ENCODE peak calls at places on chromosomes 1 and 21, in four cellular contexts. One of them, this sample, is unnamed.

GRCh38 chr1:192159769-192160168 is 1.5 kb downstream of the RGS18 start:
- DNase-seq in nephron progenitor cell: no peak
- DNase-seq in AG09319: no peak
- DNase-seq in retinal pigment epithelial cell: no peak
- DNase-seq in this sample: no peak

GRCh38 chr21:43864806-43865470 is at the start of gene AGPAT3:
- DNase-seq in nephron progenitor cell: peak; percentile 56
- DNase-seq in AG09319: no peak
- DNase-seq in retinal pigment epithelial cell: no peak
- DNase-seq in this sample: no peak

GRCh38 chr1:156282143-156282478 is 514 bp downstream of the SMG5 start:
- DNase-seq in nephron progenitor cell: no peak
- DNase-seq in AG09319: no peak
- DNase-seq in retinal pigment epithelial cell: no peak
- DNase-seq in this sample: no peak

GRCh38 chr1:155308493-155309422 is at the start of gene FDPS:
- DNase-seq in nephron progenitor cell: peak; percentile 90
- DNase-seq in AG09319: peak; percentile 96
- DNase-seq in retinal pigment epithelial cell: peak; percentile 97
- DNase-seq in this sample: peak; percentile 99

GRCh38 chr1:30856260-30856790 is 52.2 kb downstream of the SDC3 start:
- DNase-seq in nephron progenitor cell: peak; percentile 28
- DNase-seq in AG09319: no peak
- DNase-seq in retinal pigment epithelial cell: no peak
- DNase-seq in this sample: no peak

GRCh38 chr1:203720253-203720652 is 44.7 kb upstream of the LAX1 start:
- DNase-seq in nephron progenitor cell: no peak
- DNase-seq in AG09319: no peak
- DNase-seq in retinal pigment epithelial cell: no peak
- DNase-seq in this sample: no peak

GRCh38 chr1:209248649-209249279 is 334.8 kb upstream of the CAMK1G start:
- DNase-seq in nephron progenitor cell: peak; percentile 72
- DNase-seq in AG09319: peak; percentile 4
- DNase-seq in retinal pigment epithelial cell: peak; percentile 21
- DNase-seq in this sample: no peak

GRCh38 chr1:227947678-227948492 is at the start of gene WNT9A:
- DNase-seq in nephron progenitor cell: peak; percentile 81
- DNase-seq in AG09319: no peak
- DNase-seq in retinal pigment epithelial cell: no peak
- DNase-seq in this sample: no peak

GRCh38 chr1:31257213-31257612 is 17.5 kb upstream of the NKAIN1 start:
- DNase-seq in nephron progenitor cell: no peak
- DNase-seq in AG09319: no peak
- DNase-seq in retinal pigment epithelial cell: no peak
- DNase-seq in this sample: no peak

GRCh38 chr21:37367758-37368535 is 1.4 kb downstream of the DYRK1A start:
- DNase-seq in nephron progenitor cell: peak; percentile 37
- DNase-seq in AG09319: no peak
- DNase-seq in retinal pigment epithelial cell: no peak
- DNase-seq in this sample: no peak

GRCh38 chr1:20373286-20373685 is 82.6 kb downstream of the VWA5B1 start:
- DNase-seq in nephron progenitor cell: no peak
- DNase-seq in AG09319: no peak
- DNase-seq in retinal pigment epithelial cell: no peak
- DNase-seq in this sample: no peak

GRCh38 chr1:106944721-106945120 is 111.8 kb upstream of the PRMT6 start:
- DNase-seq in nephron progenitor cell: no peak
- DNase-seq in AG09319: no peak
- DNase-seq in retinal pigment epithelial cell: no peak
- DNase-seq in this sample: no peak

GRCh38 chr1:67749844-67750689 is 65.1 kb downstream of the GADD45A start:
- DNase-seq in nephron progenitor cell: no peak
- DNase-seq in AG09319: no peak
- DNase-seq in retinal pigment epithelial cell: peak; percentile 77
- DNase-seq in this sample: no peak

GRCh38 chr1:64051801-64052200 is 151.6 kb upstream of the UBE2U start:
- DNase-seq in nephron progenitor cell: no peak
- DNase-seq in AG09319: no peak
- DNase-seq in retinal pigment epithelial cell: peak; percentile 62
- DNase-seq in this sample: no peak

GRCh38 chr1:244970236-244970652 is 105.9 kb upstream of the HNRNPU start:
- DNase-seq in nephron progenitor cell: peak; percentile 80
- DNase-seq in AG09319: no peak
- DNase-seq in retinal pigment epithelial cell: peak; percentile 10
- DNase-seq in this sample: no peak

GRCh38 chr1:26721669-26722355 is 26.0 kb downstream of the ARID1A start:
- DNase-seq in nephron progenitor cell: no peak
- DNase-seq in AG09319: no peak
- DNase-seq in retinal pigment epithelial cell: no peak
- DNase-seq in this sample: no peak

GRCh38 chr1:179229214-179230140 is at the start of gene ABL2:
- DNase-seq in nephron progenitor cell: peak; percentile 77
- DNase-seq in AG09319: no peak
- DNase-seq in retinal pigment epithelial cell: no peak
- DNase-seq in this sample: no peak

GRCh38 chr1:101365881-101366280 is 129.1 kb downstream of the S1PR1 start:
- DNase-seq in nephron progenitor cell: no peak
- DNase-seq in AG09319: no peak
- DNase-seq in retinal pigment epithelial cell: no peak
- DNase-seq in this sample: no peak

GRCh38 chr1:185652348-185652747 is 81.8 kb upstream of the HMCN1 start:
- DNase-seq in nephron progenitor cell: no peak
- DNase-seq in AG09319: no peak
- DNase-seq in retinal pigment epithelial cell: no peak
- DNase-seq in this sample: no peak

GRCh38 chr1:241934181-241934815 is 23.3 kb upstream of the BECN2 start:
- DNase-seq in nephron progenitor cell: peak; percentile 60
- DNase-seq in AG09319: peak; percentile 25
- DNase-seq in retinal pigment epithelial cell: peak; percentile 23
- DNase-seq in this sample: no peak

GRCh38 chr1:170114916-170115315 is 30.8 kb upstream of the NTMT2 start:
- DNase-seq in nephron progenitor cell: peak; percentile 14
- DNase-seq in AG09319: no peak
- DNase-seq in retinal pigment epithelial cell: peak; percentile 31
- DNase-seq in this sample: no peak

GRCh38 chr1:172727956-172728603 is 69.2 kb downstream of the FASLG start:
- DNase-seq in nephron progenitor cell: no peak
- DNase-seq in AG09319: no peak
- DNase-seq in retinal pigment epithelial cell: no peak
- DNase-seq in this sample: no peak

GRCh38 chr1:162315673-162316072 is 61.0 kb downstream of the SPATA46 start:
- DNase-seq in nephron progenitor cell: no peak
- DNase-seq in AG09319: no peak
- DNase-seq in retinal pigment epithelial cell: no peak
- DNase-seq in this sample: no peak

GRCh38 chr1:21293537-21294265 is 3.4 kb upstream of the ECE1 start:
- DNase-seq in nephron progenitor cell: no peak
- DNase-seq in AG09319: no peak
- DNase-seq in retinal pigment epithelial cell: no peak
- DNase-seq in this sample: no peak

GRCh38 chr1:21139601-21140000 is 37.1 kb downstream of the EIF4G3 start:
- DNase-seq in nephron progenitor cell: no peak
- DNase-seq in AG09319: no peak
- DNase-seq in retinal pigment epithelial cell: no peak
- DNase-seq in this sample: no peak

GRCh38 chr1:196400478-196401453 is 207.5 kb downstream of the KCNT2 start:
- DNase-seq in nephron progenitor cell: no peak
- DNase-seq in AG09319: peak; percentile 69
- DNase-seq in retinal pigment epithelial cell: peak; percentile 80
- DNase-seq in this sample: no peak

GRCh38 chr1:233945573-233945972 is 41.1 kb downstream of the SLC35F3 start:
- DNase-seq in nephron progenitor cell: no peak
- DNase-seq in AG09319: no peak
- DNase-seq in retinal pigment epithelial cell: peak; percentile 18
- DNase-seq in this sample: no peak

GRCh38 chr1:150550222-150551048 is 1.2 kb downstream of the ADAMTSL4 start:
- DNase-seq in nephron progenitor cell: no peak
- DNase-seq in AG09319: no peak
- DNase-seq in retinal pigment epithelial cell: no peak
- DNase-seq in this sample: no peak

GRCh38 chr1:196723325-196724185 is 51.1 kb upstream of the CFHR3 start:
- DNase-seq in nephron progenitor cell: peak; percentile 68
- DNase-seq in AG09319: peak; percentile 23
- DNase-seq in retinal pigment epithelial cell: peak; percentile 4
- DNase-seq in this sample: no peak

GRCh38 chr1:29145739-29146437 is 22.2 kb upstream of the TMEM200B start:
- DNase-seq in nephron progenitor cell: no peak
- DNase-seq in AG09319: peak; percentile 88
- DNase-seq in retinal pigment epithelial cell: no peak
- DNase-seq in this sample: no peak

GRCh38 chr1:56448937-56449336 is 130.4 kb downstream of the PLPP3 start:
- DNase-seq in nephron progenitor cell: no peak
- DNase-seq in AG09319: no peak
- DNase-seq in retinal pigment epithelial cell: no peak
- DNase-seq in this sample: no peak

GRCh38 chr1:164640673-164641352 is 81.8 kb downstream of the PBX1 start:
- DNase-seq in nephron progenitor cell: no peak
- DNase-seq in AG09319: no peak
- DNase-seq in retinal pigment epithelial cell: no peak
- DNase-seq in this sample: no peak

GRCh38 chr21:33028759-33029511 is 3.2 kb downstream of the OLIG2 start:
- DNase-seq in nephron progenitor cell: no peak
- DNase-seq in AG09319: no peak
- DNase-seq in retinal pigment epithelial cell: no peak
- DNase-seq in this sample: no peak

GRCh38 chr1:38889589-38889988 is 8.2 kb upstream of the GJA9 start:
- DNase-seq in nephron progenitor cell: no peak
- DNase-seq in AG09319: no peak
- DNase-seq in retinal pigment epithelial cell: no peak
- DNase-seq in this sample: no peak

GRCh38 chr1:31027693-31028526 is 37.6 kb downstream of the PUM1 start:
- DNase-seq in nephron progenitor cell: no peak
- DNase-seq in AG09319: no peak
- DNase-seq in retinal pigment epithelial cell: no peak
- DNase-seq in this sample: no peak

GRCh38 chr1:46562498-46562897 is 11.1 kb upstream of the KNCN start:
- DNase-seq in nephron progenitor cell: no peak
- DNase-seq in AG09319: no peak
- DNase-seq in retinal pigment epithelial cell: no peak
- DNase-seq in this sample: no peak

DNA sequence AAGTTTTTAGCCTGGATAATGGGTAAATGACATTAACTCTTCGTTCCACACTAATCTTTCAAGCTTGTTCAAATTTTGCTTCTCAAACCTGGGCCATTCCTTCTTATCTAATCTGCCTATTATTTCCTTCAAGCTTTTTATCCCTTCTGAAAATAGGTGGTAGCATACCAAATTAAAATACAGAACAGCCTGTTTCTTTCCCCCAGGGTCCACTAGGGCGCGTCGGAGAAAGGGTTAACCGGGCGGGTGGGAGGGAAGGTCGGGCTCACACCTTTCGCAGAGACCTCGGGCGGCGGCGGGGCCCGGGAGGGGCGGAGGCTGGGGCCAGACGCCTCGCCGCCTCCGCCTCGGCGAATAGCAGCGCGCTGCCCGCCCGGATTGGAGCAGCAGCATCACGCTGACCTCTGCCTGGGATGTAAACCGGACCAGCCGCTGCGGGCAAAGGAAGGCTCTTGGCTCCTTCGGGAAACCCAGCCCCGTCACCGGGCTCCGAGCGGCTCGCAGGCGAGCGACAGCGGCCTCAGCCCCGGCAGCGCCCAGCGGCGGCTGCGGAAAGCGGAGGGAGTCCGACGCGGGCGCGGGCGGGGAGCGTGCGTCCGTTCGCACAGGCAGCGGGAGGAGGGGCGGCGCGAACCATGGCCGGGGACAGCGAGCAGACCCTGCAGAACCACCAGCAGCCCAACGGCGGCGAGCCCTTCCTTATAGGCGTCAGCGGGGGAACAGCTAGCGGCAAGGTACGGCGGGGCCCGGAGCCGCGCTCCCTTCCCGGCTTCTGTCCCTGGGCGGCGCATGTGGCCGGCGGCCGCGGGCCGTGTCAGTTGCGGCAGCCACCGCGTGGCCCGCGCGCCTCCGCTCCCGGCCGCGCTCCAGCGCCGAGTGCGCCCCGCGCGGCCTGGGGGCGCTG is at the start of gene UCK2:
- DNase-seq in nephron progenitor cell: peak; percentile 81
- DNase-seq in AG09319: peak; percentile 31
- DNase-seq in retinal pigment epithelial cell: no peak
- DNase-seq in this sample: peak; percentile 57
- TF ChIP-seq CTCF in nephron progenitor cell: no peak
- TF ChIP-seq CTCF in AG09319: no peak
- TF ChIP-seq CTCF in retinal pigment epithelial cell: no peak
- TF ChIP-seq CTCF in this sample: peak; percentile 23

GRCh38 chr1:32333251-32333963 is 2.6 kb downstream of the MARCKSL1 start:
- DNase-seq in nephron progenitor cell: no peak
- DNase-seq in AG09319: no peak
- DNase-seq in retinal pigment epithelial cell: no peak
- DNase-seq in this sample: no peak
- TF ChIP-seq CTCF in nephron progenitor cell: no peak
- TF ChIP-seq CTCF in AG09319: no peak
- TF ChIP-seq CTCF in retinal pigment epithelial cell: no peak
- TF ChIP-seq CTCF in this sample: no peak

GRCh38 chr1:28085129-28085528 is 3.3 kb downstream of the EYA3 start:
- DNase-seq in nephron progenitor cell: no peak
- DNase-seq in AG09319: no peak
- DNase-seq in retinal pigment epithelial cell: no peak
- DNase-seq in this sample: no peak
- TF ChIP-seq CTCF in nephron progenitor cell: no peak
- TF ChIP-seq CTCF in AG09319: no peak
- TF ChIP-seq CTCF in retinal pigment epithelial cell: no peak
- TF ChIP-seq CTCF in this sample: no peak

GRCh38 chr1:230863449-230863848 is 4.9 kb downstream of the C1orf198 start:
- DNase-seq in nephron progenitor cell: no peak
- DNase-seq in AG09319: no peak
- DNase-seq in retinal pigment epithelial cell: no peak
- DNase-seq in this sample: no peak

GRCh38 chr1:230860617-230861384 is 7.5 kb downstream of the C1orf198 start:
- DNase-seq in nephron progenitor cell: no peak
- DNase-seq in AG09319: no peak
- DNase-seq in retinal pigment epithelial cell: no peak
- DNase-seq in this sample: no peak

GRCh38 chr1:230858918-230859819 is 9.2 kb downstream of the C1orf198 start:
- DNase-seq in nephron progenitor cell: no peak
- DNase-seq in AG09319: no peak
- DNase-seq in retinal pigment epithelial cell: no peak
- DNase-seq in this sample: no peak

GRCh38 chr1:230861970-230862595 is 6.2 kb downstream of the C1orf198 start:
- DNase-seq in nephron progenitor cell: no peak
- DNase-seq in AG09319: no peak
- DNase-seq in retinal pigment epithelial cell: no peak
- DNase-seq in this sample: no peak

DNA sequence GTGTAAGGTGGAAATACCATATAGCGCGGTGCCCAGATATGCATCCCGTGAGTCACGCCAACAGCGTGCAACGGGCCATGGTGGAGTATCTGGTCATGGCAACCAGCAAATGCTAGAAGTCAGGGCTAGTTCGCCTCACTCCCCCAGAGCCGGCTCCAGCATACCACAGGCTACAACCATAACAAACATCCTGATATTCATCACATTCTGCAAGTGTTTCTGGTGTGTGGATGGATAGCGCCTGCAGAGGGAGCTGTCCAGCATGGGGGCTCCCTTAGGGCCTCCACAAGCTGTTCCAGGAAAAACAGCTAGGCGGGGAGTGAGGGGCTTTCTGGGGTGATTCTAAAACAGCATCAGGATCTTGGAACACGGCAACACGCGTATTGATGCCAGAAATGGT is 6.8 kb downstream of the C1orf198 start:
- DNase-seq in nephron progenitor cell: no peak
- DNase-seq in AG09319: no peak
- DNase-seq in retinal pigment epithelial cell: no peak
- DNase-seq in this sample: no peak
- TF ChIP-seq CTCF in nephron progenitor cell: no peak
- TF ChIP-seq CTCF in AG09319: no peak
- TF ChIP-seq CTCF in retinal pigment epithelial cell: peak; percentile 29
- TF ChIP-seq CTCF in this sample: no peak

This sample was measured in CD14-positive monocyte.